ENCODE peak calls at places on chromosomes 1 and 21, in eight cellular contexts. Y is upper lobe of left lung, B is A549, T is K562, A is HepG2, I is heart left ventricle, Z is HCT116, M is GM12878. G is an unnamed sample. For H3K9me3, the result is how much of the 10 kb centered on the place peaks cover.

GRCh38 chr1:198693321-198693720 is 54.5 kb downstream of the PTPRC start:
- ATAC-seq in Y (no peak), A (no peak), M (peak), T (peak), Z (no peak), B (no peak), I (no peak), G (no peak)

GRCh38 chr1:232655041-232655745 is 25.3 kb upstream of the SIPA1L2 start:
- ATAC-seq in I (no peak), B (no peak), A (no peak), Z (no peak), M (peak), T (no peak), Y (no peak), G (no peak)

GRCh38 chr21:38561205-38561604 is 62.9 kb upstream of the ERG start:
- ATAC-seq in Z (no peak), T (no peak), Y (no peak), A (no peak), B (no peak), I (no peak), M (no peak), G (no peak)

GRCh38 chr1:64624446-64624766 is 120.5 kb upstream of the RAVER2 start:
- ATAC-seq in I (peak), B (no peak), M (no peak), Z (no peak), Y (peak), A (no peak), T (no peak), G (no peak)

GRCh38 chr1:107691542-107691941 is 273.4 kb downstream of the VAV3 start:
- ATAC-seq in A (no peak), I (no peak), Y (no peak), T (no peak), Z (no peak), B (no peak), M (no peak), G (no peak)

GRCh38 chr1:50097041-50097739 is 11.5 kb upstream of the ELAVL4 start:
- ATAC-seq in B (no peak), I (no peak), Y (no peak), T (no peak), A (no peak), M (no peak), Z (no peak), G (no peak)

GRCh38 chr1:34928066-34928864 is 1.2 kb downstream of the DLGAP3 start:
- ATAC-seq in M (no peak), A (no peak), I (no peak), Y (no peak), Z (no peak), T (no peak), B (no peak), G (no peak)

GRCh38 chr1:156096640-156097391 is 14.6 kb upstream of the MEX3A start:
- ATAC-seq in M (peak), T (peak), B (peak), I (peak), Y (peak), Z (peak), A (peak), G (peak)

GRCh38 chr1:149965440-149965839 is 28.8 kb upstream of the MTMR11 start:
- ATAC-seq in A (no peak), B (no peak), Z (no peak), M (no peak), T (no peak), Y (no peak), I (no peak), G (no peak)

GRCh38 chr1:91876040-91876470 is 9.9 kb downstream of the TGFBR3 start:
- ATAC-seq in Z (no peak), A (no peak), M (peak), Y (no peak), B (no peak), I (no peak), T (no peak), G (no peak)

GRCh38 chr1:185787238-185787637 is 53.0 kb downstream of the HMCN1 start:
- ATAC-seq in M (no peak), Z (no peak), T (no peak), A (no peak), I (peak), Y (no peak), B (no peak), G (no peak)

GRCh38 chr1:81151300-81151699 is 649.4 kb upstream of the ADGRL2 start:
- ATAC-seq in Y (no peak), B (no peak), Z (no peak), M (no peak), T (no peak), I (no peak), A (no peak), G (no peak)

GRCh38 chr1:98661544-98662353 is at the start of gene SNX7:
- ATAC-seq in B (peak), I (peak), A (peak), T (peak), Z (peak), Y (peak), M (peak), G (peak)

GRCh38 chr1:197761654-197762053 is 13.6 kb downstream of the DENND1B start:
- ATAC-seq in B (no peak), T (no peak), M (peak), I (no peak), A (no peak), Z (no peak), Y (no peak), G (no peak)

GRCh38 chr1:181483561-181484291 is 409 bp downstream of the CACNA1E start:
- ATAC-seq in Y (no peak), B (no peak), T (no peak), I (no peak), A (no peak), Z (no peak), M (no peak), G (no peak)

GRCh38 chr1:44489481-44489880 is 84.4 kb downstream of the RNF220 start:
- ATAC-seq in Y (no peak), M (no peak), T (no peak), B (no peak), I (no peak), Z (no peak), A (no peak), G (no peak)

GRCh38 chr1:112264010-112264409 is 132.0 kb upstream of the CTTNBP2NL start:
- ATAC-seq in M (no peak), A (peak), Z (no peak), Y (no peak), I (peak), B (no peak), T (no peak), G (peak)

GRCh38 chr1:5525597-5526384 is 466.4 kb downstream of the NPHP4 start:
- ATAC-seq in I (no peak), A (no peak), Y (no peak), M (no peak), B (no peak), T (no peak), Z (no peak), G (no peak)

GRCh38 chr1:196910208-196910607 is 22.4 kb downstream of the CFHR4 start:
- ATAC-seq in M (no peak), T (peak), B (peak), Z (peak), I (no peak), Y (no peak), A (peak), G (no peak)

GRCh38 chr1:236687273-236687672 is 974 bp downstream of the ACTN2 start:
- ATAC-seq in B (no peak), Y (no peak), T (no peak), I (peak), A (no peak), Z (no peak), M (no peak), G (no peak)
- H3K27ac ChIP-seq in B (no peak), Y (no peak), T (no peak), I (peak), A (no peak), Z (no peak), M (no peak), G (no peak)

GRCh38 chr1:42210421-42211133 is 46.0 kb upstream of the GUCA2A start:
- ATAC-seq in I (no peak), Y (no peak), B (no peak), Z (no peak), A (no peak), T (no peak), M (no peak), G (no peak)
- H3K9me3 ChIP-seq in I (under half), Y (under half), B (under half), Z (under half), A (under half), T (under half), M (under half), G (under half)

GRCh38 chr1:159854693-159855192 is 7.7 kb downstream of the VSIG8 start:
- ATAC-seq in Z (peak), Y (peak), I (peak), B (peak), M (peak), T (peak), A (peak), G (peak)
- TF ChIP-seq POLR2A in Z (peak), Y (peak), I (no peak), B (peak), M (peak), T (no peak), A (no peak), G (peak)

GRCh38 chr1:63463248-63463647 is 59.8 kb downstream of the ITGB3BP start:
- ATAC-seq in Z (no peak), A (no peak), Y (peak), T (no peak), B (no peak), M (no peak), I (no peak), G (no peak)

GRCh38 chr1:63461661-63462230 is 61.3 kb downstream of the ITGB3BP start:
- ATAC-seq in I (no peak), Z (no peak), B (no peak), T (no peak), M (no peak), Y (no peak), A (no peak), G (no peak)

GRCh38 chr1:63466759-63467158 is 56.3 kb downstream of the ITGB3BP start:
- ATAC-seq in Z (peak), A (peak), T (peak), B (peak), M (peak), Y (no peak), I (no peak), G (no peak)
- H3K27ac ChIP-seq in Z (no peak), A (no peak), T (no peak), B (no peak), M (no peak), Y (no peak), I (no peak), G (no peak)

GRCh38 chr1:2962061-2962460 is 59.2 kb upstream of the ACTRT2 start:
- ATAC-seq in M (no peak), T (no peak), Y (no peak), Z (no peak), I (no peak), A (no peak), B (no peak), G (no peak)
- H3K9me3 ChIP-seq in M (under half), T (under half), Y (under half), Z (under half), I (under half), A (under half), B (under half), G (under half)

GRCh38 chr1:201559679-201560162 is 20.8 kb downstream of the NAV1 start:
- ATAC-seq in Z (peak), M (peak), B (peak), Y (peak), T (peak), A (peak), I (peak), G (peak)
- TF ChIP-seq POLR2A in Z (no peak), M (no peak), B (no peak), Y (no peak), T (no peak), A (no peak), I (no peak), G (no peak)

DNA sequence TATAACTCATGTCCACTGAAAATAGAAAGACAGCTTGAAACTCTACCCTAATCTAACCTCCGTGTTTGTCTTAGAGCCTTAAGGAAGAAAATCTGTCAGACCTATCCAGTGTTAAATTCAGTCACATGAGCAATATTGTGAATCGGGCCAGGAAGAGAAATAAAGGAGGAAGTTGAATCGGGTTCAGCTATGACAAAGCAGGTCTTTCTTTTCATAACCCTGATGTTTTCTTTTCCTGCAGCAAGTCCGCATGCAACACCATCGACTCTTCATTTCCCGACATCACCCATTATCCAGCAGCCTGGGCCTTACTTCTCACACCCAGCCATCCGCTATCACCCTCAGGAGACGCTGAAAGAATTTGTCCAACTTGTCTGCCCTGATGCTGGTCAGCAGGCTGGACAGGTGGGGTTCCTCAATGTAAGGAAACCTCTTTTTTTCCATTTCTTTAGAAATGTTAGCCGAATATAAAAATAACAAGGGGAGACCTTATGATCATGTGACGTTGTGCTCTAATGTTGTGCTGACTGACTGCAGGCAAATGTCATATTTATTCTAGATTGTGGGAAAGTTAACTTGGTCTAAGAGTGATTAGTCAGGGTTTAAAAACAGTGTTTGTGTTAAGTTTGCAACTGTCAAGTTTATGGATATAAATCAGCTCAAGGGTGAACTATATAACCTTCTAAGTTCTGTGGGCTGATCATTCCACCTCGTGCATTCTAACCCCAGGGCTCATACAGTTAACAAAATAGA is 320.9 kb downstream of the TM2D1 start:
- ATAC-seq in B (no peak), A (no peak), T (no peak), M (no peak), Z (no peak), I (peak), Y (peak), G (peak)
- H3K27ac ChIP-seq in B (no peak), A (no peak), T (peak), M (no peak), Z (no peak), I (no peak), Y (no peak), G (no peak)

DNA sequence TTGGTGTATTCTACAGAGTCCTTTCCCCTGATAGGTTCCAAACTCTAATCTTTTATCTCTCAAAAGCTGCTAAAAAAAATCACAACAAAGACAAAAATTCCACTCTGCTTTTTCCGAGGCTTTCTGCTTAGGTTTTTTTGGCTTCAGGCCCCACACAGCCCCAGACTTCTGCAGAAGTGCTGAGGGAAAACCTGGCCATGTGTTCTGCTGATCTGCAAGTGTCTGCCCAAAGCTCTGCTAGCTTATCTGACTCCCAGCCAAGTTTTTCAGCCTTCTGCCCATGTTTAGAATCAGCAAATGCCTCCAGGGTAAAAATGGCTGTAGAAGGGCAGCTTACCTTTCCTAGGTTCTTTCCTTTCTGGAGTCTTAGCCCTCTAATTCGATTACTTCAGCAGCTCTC is 28.4 kb downstream of the DISP3 start:
- ATAC-seq in I (no peak), A (no peak), B (no peak), T (no peak), Z (no peak), M (no peak), Y (no peak), G (no peak)
- H3K9me3 ChIP-seq in I (under half), A (under half), B (under half), T (under half), Z (under half), M (under half), Y (under half), G (under half)

DNA sequence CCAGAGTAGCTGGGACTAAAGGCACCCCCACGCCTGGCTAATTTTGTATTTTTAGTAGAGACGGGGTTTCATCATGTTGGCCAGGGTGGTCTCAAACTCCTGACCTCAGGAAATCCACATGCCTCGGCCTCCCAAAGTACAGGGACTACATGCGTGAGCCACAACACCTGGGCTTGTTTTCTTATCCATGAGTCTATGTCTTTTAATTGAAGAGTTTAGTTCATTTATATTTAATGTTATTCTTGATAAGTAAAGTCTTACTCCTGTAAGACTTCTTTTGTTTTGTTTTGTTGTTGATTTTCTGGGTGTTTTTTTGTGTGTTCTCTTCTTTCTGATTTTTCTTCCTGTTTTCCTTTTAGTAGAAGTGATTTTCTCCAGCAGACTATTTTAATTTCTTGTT is 621.0 kb downstream of the LTN1 start:
- ATAC-seq in B (no peak), I (no peak), Z (no peak), M (no peak), A (no peak), T (no peak), Y (no peak), G (no peak)
- TF ChIP-seq POLR2A in B (no peak), I (no peak), Z (no peak), M (no peak), A (no peak), T (no peak), Y (no peak), G (no peak)